ENCODE peak calls at places on chromosome 1, in six cellular contexts. Z is activated CD4-positive, alpha-beta T cell treated with anti-CD3 and anti-CD28 coated beads, Interleukin-2, amount 10 ng/mL, durations not matched to agents 24 days and 14 days; X is adrenal gland; Y is retina; S is spleen; O is left kidney. R is an unnamed sample.

GRCh38 chr1:182484531-182485257 is 34.7 kb downstream of the RGSL1 start:
- DNase-seq in Z (peak), X (no peak), Y (peak), S (peak), O (peak), R (no peak)

GRCh38 chr1:202592141-202592540 is 118.1 kb downstream of the SYT2 start:
- DNase-seq in Z (no peak), X (no peak), Y (no peak), S (no peak), O (no peak), R (no peak)

GRCh38 chr1:232978091-232978634 is 27.8 kb downstream of the NTPCR start:
- DNase-seq in Z (peak), X (no peak), Y (no peak), S (no peak), O (peak), R (peak)

GRCh38 chr1:180187626-180188025 is 33.0 kb downstream of the QSOX1 start:
- DNase-seq in Z (no peak), X (no peak), Y (no peak), S (no peak), O (no peak), R (no peak)

GRCh38 chr1:2415337-2415736 is 3.0 kb upstream of the PEX10 start:
- DNase-seq in Z (no peak), X (no peak), Y (no peak), S (no peak), O (no peak), R (no peak)

GRCh38 chr1:198699167-198700015 is 60.6 kb downstream of the PTPRC start:
- DNase-seq in Z (peak), X (peak), Y (peak), S (peak), O (peak), R (peak)

GRCh38 chr1:205129447-205130029 is 7.8 kb upstream of the RBBP5 start:
- DNase-seq in Z (no peak), X (no peak), Y (no peak), S (no peak), O (no peak), R (no peak)

GRCh38 chr1:36248250-36248894 is 24.1 kb downstream of the THRAP3 start:
- DNase-seq in Z (no peak), X (peak), Y (no peak), S (no peak), O (no peak), R (peak)

GRCh38 chr1:167219194-167219593 is 1.5 kb upstream of the POU2F1 start:
- DNase-seq in Z (peak), X (no peak), Y (peak), S (no peak), O (peak), R (no peak)

GRCh38 chr1:225825606-225826005 is 15.7 kb downstream of the EPHX1 start:
- DNase-seq in Z (no peak), X (peak), Y (no peak), S (no peak), O (peak), R (no peak)

GRCh38 chr1:107171378-107171777 is 30.5 kb downstream of the NTNG1 start:
- DNase-seq in Z (no peak), X (no peak), Y (no peak), S (no peak), O (no peak), R (no peak)

GRCh38 chr1:54199151-54199764 is 572 bp downstream of the CYB5RL start:
- DNase-seq in Z (peak), X (no peak), Y (no peak), S (no peak), O (no peak), R (no peak)

GRCh38 chr1:55931272-55931940 is 648.0 kb downstream of the PLPP3 start:
- DNase-seq in Z (no peak), X (no peak), Y (no peak), S (no peak), O (no peak), R (peak)

GRCh38 chr1:202575906-202576653 is 134.2 kb downstream of the SYT2 start:
- DNase-seq in Z (no peak), X (no peak), Y (peak), S (no peak), O (peak), R (peak)

GRCh38 chr1:91997607-91998195 is 32.1 kb upstream of the EPHX4 start:
- DNase-seq in Z (peak), X (peak), Y (no peak), S (no peak), O (peak), R (peak)